ENCODE peak calls at places on chromosomes 12 and 14, in four cellular contexts. Y, L, Q and P are unnamed samples.

GRCh38 chr12:2225736-2226135 is 172.9 kb downstream of the CACNA1C start:
- DNase-seq in Y (no peak), Q (no peak), L (no peak), P (no peak)

GRCh38 chr12:26239508-26240328 is 44.3 kb downstream of the SSPN start:
- DNase-seq in L (no peak), Q (no peak), Y (peak; percentile 90), P (no peak)

GRCh38 chr12:130338794-130339601 is 1.3 kb downstream of the PIWIL1 start:
- DNase-seq in Y (no peak), Q (no peak), L (no peak), P (no peak)

GRCh38 chr12:112812598-112813406 is 21.3 kb downstream of the RPH3A start:
- DNase-seq in Q (no peak), L (no peak), Y (no peak), P (no peak)

GRCh38 chr14:102949062-102949800 is 26.8 kb downstream of the AMN start:
- DNase-seq in L (no peak), Q (no peak), Y (no peak), P (no peak)

GRCh38 chr12:26172478-26172877 is 22.9 kb upstream of the SSPN start:
- DNase-seq in L (no peak), Y (no peak), Q (no peak), P (no peak)

GRCh38 chr12:13045816-13046215 is 1.6 kb downstream of the FAM234B start:
- DNase-seq in Q (no peak), L (no peak), Y (no peak), P (no peak)

GRCh38 chr14:95127531-95127911 is 29.8 kb downstream of the DICER1 start:
- DNase-seq in Y (no peak), Q (no peak), L (no peak), P (no peak)

GRCh38 chr12:96240251-96240650 is 46.1 kb downstream of the ELK3 start:
- DNase-seq in Q (no peak), Y (no peak), L (no peak), P (no peak)

GRCh38 chr14:61584258-61584657 is 111.1 kb upstream of the HIF1A start:
- DNase-seq in Q (no peak), Y (no peak), L (no peak), P (no peak)

GRCh38 chr12:101727098-101727497 is 12.2 kb downstream of the SYCP3 start:
- DNase-seq in Y (no peak), Q (no peak), L (no peak), P (no peak)

GRCh38 chr12:49969027-49969426 is 3.7 kb upstream of the AQP6 start:
- DNase-seq in L (no peak), Y (no peak), Q (no peak), P (no peak)

GRCh38 chr12:111775205-111776193 is 8.8 kb downstream of the ALDH2 start:
- DNase-seq in Q (peak; percentile 70), L (peak; percentile 77), Y (peak; percentile 80), P (no peak)

GRCh38 chr12:70609739-70610491 is 27.3 kb downstream of the PTPRB start:
- DNase-seq in Q (no peak), L (peak; percentile 35), Y (no peak), P (peak; percentile 46)

GRCh38 chr12:12936983-12937491 is 14.9 kb downstream of the GPRC5D start:
- DNase-seq in L (no peak), Y (no peak), Q (no peak), P (no peak)

GRCh38 chr14:93302688-93303581 is 29.9 kb downstream of the BTBD7 start:
- DNase-seq in Y (no peak), Q (no peak), L (no peak), P (no peak)

DNA sequence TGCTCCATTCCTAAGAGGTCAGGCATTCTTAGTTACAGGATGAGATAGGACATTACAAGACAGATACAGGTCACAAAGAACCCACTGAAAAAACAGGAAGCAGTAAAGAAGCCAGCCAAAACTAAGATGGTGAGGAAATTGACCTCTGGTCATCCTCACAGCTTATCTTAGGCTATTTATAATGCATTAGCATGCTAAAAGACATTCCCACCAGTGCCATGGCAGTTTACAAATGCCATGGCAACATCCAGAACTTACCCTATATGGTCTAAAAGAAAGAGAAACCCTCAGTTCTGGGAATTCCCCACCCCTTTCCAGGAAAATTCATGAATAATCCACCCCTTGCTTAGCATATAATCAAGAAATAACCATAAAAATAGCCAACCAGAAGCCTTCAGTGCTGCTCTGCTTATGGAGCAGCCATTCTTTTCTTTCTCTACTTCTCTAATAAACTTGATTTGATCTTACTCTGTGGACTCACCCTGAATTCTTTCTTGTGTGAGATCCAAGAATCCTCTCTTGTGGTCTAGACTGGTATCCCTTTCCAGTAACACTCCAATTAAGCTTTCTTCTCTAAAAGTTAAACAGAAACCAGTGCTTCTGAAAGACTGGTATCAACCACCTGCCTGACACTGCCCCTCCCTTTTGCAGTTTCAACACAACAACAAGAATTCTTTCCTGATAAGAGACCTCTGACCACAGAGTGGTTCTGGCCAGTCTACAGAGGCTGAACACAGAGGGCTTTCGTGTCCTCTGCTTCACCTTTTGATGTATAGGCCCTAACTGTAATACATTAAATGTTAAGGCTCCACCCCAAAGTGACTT is 86.9 kb downstream of the BCAT1 start:
- DNase-seq in Y (peak; percentile 51), L (peak; percentile 19), Q (no peak), P (no peak)
- TF ChIP-seq ETV6 in Y (no peak), L (no peak), Q (no peak), P (no peak)

GRCh38 chr14:29339491-29339890 is 572.9 kb downstream of the FOXG1 start:
- DNase-seq in L (no peak), Y (no peak), Q (no peak), P (no peak)
- TF ChIP-seq ETV6 in L (no peak), Y (no peak), Q (no peak), P (no peak)

DNA sequence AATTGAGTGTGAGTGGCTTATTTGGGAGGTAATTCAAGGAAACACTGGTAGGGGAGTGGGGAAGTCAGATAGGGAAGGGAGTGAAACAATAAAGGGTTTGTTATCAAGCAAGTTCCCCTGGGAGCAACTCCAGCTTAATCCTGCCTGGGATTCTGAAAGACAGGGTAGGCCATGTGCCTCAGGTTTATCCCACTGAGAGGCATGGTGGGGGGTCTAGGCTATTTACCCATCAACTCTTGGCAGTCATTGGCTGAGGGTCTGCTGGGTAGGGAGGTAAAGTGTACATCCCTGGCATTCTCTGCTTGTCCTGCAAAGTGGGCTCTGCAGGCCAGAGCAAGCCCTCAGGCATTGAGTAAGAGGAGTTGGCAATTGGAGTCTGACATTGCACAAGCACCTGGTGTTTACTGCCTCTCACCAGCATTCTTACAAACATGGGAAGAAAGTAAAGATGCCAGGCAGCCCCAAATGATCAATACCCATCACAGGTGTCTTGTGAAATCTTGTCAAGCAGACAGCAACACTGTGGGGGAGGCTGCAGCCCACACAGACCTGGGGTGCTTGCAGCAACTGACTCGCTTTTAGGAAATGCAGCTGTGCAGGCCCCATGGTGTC is 169.3 kb downstream of the KTN1 start:
- DNase-seq in L (no peak), Q (no peak), Y (no peak), P (no peak)
- TF ChIP-seq ETV6 in L (no peak), Q (no peak), Y (no peak), P (no peak)

GRCh38 chr12:119712721-119713120 is 44.8 kb downstream of the PRKAB1 start:
- DNase-seq in L (no peak), Q (no peak), Y (no peak), P (no peak)

GRCh38 chr12:119714614-119715267 is 46.8 kb downstream of the PRKAB1 start:
- DNase-seq in L (no peak), Q (no peak), Y (no peak), P (no peak)

GRCh38 chr12:119715268-119715620 is 47.3 kb downstream of the PRKAB1 start:
- DNase-seq in Y (peak; percentile 6), Q (no peak), L (no peak), P (no peak)

GRCh38 chr12:119711693-119712092 is 43.8 kb downstream of the PRKAB1 start:
- DNase-seq in Q (no peak), L (no peak), Y (no peak), P (no peak)

DNA sequence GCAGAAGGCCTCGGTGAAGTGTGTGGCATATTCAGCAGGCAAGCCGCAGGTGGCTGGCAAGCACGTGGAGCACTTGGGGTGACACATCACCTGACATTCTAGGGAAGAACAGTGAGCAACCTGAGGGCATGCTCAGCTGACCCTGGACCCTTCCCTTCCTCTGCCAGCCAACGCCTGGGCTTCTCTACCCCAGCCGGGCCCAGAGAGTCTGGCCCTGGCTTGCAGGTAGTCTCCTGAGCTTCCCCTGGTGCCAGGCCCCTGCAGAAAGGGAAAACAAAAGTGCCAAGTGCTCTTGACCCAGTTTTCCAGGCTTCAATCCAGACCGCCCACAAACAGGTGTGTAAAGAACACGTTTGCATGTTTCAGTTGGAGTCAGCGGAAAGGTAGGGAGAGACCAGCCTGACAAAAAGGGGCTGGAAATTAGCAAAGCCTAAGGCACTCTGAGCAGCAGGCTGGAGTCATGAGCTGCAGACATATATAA is 45.7 kb downstream of the PRKAB1 start:
- DNase-seq in Q (no peak), Y (no peak), L (no peak), P (no peak)
- TF ChIP-seq ETV6 in Q (no peak), Y (no peak), L (no peak), P (no peak)

GRCh38 chr12:47078733-47079364 is 572 bp upstream of the PCED1B start:
- DNase-seq in Q (no peak), Y (no peak), L (peak; percentile 34), P (no peak)
- TF ChIP-seq ETV6 in Q (no peak), Y (no peak), L (no peak), P (no peak)

GRCh38 chr14:31312934-31313333 is 105.3 kb upstream of the HECTD1 start:
- DNase-seq in Y (no peak), L (no peak), Q (no peak), P (no peak)
- TF ChIP-seq ETV6 in Y (no peak), L (no peak), Q (no peak), P (no peak)

DNA sequence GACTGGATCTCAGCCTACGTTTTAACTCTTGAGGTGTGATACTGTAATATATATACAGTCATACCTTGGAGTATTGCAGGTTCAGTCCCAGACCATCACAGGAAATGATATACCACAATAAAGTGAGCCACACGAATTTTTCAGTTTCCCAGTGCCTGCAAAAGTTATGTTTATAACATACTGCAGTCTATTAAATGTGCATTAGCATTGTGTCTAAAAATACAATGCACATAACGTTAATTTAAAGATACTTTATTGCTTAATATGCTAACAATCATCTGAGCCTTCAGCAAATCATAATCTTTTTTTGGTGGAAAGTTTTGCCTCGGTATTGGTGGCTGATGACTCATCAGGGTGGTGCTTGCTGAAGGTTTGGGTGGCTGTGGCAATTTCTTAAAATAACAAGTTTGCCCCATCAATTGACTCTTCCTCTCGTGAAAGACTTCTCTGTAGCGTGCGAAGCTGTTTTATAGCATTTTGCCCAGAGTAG is 18.9 kb downstream of the PYROXD1 start:
- DNase-seq in Y (no peak), Q (no peak), L (no peak), P (no peak)
- TF ChIP-seq ETV6 in Y (no peak), Q (no peak), L (no peak), P (no peak)

DNA sequence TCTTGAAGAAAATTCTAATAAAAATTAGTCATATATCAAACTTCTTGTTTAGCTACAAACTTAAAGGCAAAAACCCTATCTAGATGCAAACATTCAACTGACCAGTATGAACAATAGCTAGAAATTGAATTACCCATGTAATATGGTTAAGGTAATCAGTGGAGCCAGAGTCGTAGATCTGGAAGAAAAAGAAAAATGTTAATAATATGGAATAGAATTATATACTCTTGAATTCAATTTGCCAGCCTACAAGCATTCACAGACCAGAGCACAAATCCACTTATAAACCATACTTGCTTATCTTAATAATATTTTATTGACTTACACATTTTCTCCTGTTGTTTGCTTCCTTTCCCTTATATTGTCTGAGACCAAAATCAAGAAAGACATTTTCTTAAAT is 7.7 kb upstream of the HEATR5A start:
- DNase-seq in L (no peak), Y (no peak), Q (no peak), P (no peak)
- TF ChIP-seq ETV6 in L (no peak), Y (no peak), Q (no peak), P (no peak)